ENCODE peak calls at places on chromosomes 7 and 10, in six cellular contexts. One of them, this sample, is unnamed.

GRCh38 chr7:36208997-36209813 is 56.2 kb downstream of the EEPD1 start:
- DNase-seq in left cardiac atrium: no peak
- DNase-seq in neural progenitor cell: no peak
- DNase-seq in lung microvascular endothelial cell: no peak
- DNase-seq in HEK293T: no peak
- DNase-seq in stimulated activated CD8-positive, alpha-beta memory T cell treated with anti-CD3 and anti-CD28 coated beads, Interleukin-4, amount 100 ng/mL, for 1 hour: no peak
- DNase-seq in this sample: no peak

GRCh38 chr7:159078193-159078910 is 66.3 kb downstream of the VIPR2 start:
- DNase-seq in left cardiac atrium: no peak
- DNase-seq in neural progenitor cell: no peak
- DNase-seq in lung microvascular endothelial cell: no peak
- DNase-seq in HEK293T: no peak
- DNase-seq in stimulated activated CD8-positive, alpha-beta memory T cell treated with anti-CD3 and anti-CD28 coated beads, Interleukin-4, amount 100 ng/mL, for 1 hour: no peak
- DNase-seq in this sample: peak

GRCh38 chr7:135744938-135745701 is 3.5 kb downstream of the FAM180A start:
- DNase-seq in left cardiac atrium: no peak
- DNase-seq in neural progenitor cell: no peak
- DNase-seq in lung microvascular endothelial cell: peak
- DNase-seq in HEK293T: no peak
- DNase-seq in stimulated activated CD8-positive, alpha-beta memory T cell treated with anti-CD3 and anti-CD28 coated beads, Interleukin-4, amount 100 ng/mL, for 1 hour: no peak
- DNase-seq in this sample: no peak

GRCh38 chr10:132539431-132539839 is 1.8 kb downstream of the INPP5A start:
- DNase-seq in left cardiac atrium: peak
- DNase-seq in neural progenitor cell: no peak
- DNase-seq in lung microvascular endothelial cell: no peak
- DNase-seq in HEK293T: no peak
- DNase-seq in stimulated activated CD8-positive, alpha-beta memory T cell treated with anti-CD3 and anti-CD28 coated beads, Interleukin-4, amount 100 ng/mL, for 1 hour: no peak
- DNase-seq in this sample: no peak

GRCh38 chr10:47360419-47361040 is 12.4 kb downstream of the RBP3 start:
- DNase-seq in left cardiac atrium: no peak
- DNase-seq in neural progenitor cell: no peak
- DNase-seq in lung microvascular endothelial cell: no peak
- DNase-seq in HEK293T: no peak
- DNase-seq in stimulated activated CD8-positive, alpha-beta memory T cell treated with anti-CD3 and anti-CD28 coated beads, Interleukin-4, amount 100 ng/mL, for 1 hour: no peak
- DNase-seq in this sample: no peak

GRCh38 chr10:72186633-72187330 is 29.0 kb upstream of the ANAPC16 start:
- DNase-seq in left cardiac atrium: peak
- DNase-seq in neural progenitor cell: no peak
- DNase-seq in lung microvascular endothelial cell: peak
- DNase-seq in HEK293T: no peak
- DNase-seq in stimulated activated CD8-positive, alpha-beta memory T cell treated with anti-CD3 and anti-CD28 coated beads, Interleukin-4, amount 100 ng/mL, for 1 hour: no peak
- DNase-seq in this sample: no peak

GRCh38 chr7:148472406-148472805 is 118.2 kb upstream of the C7orf33 start:
- DNase-seq in left cardiac atrium: no peak
- DNase-seq in neural progenitor cell: no peak
- DNase-seq in lung microvascular endothelial cell: no peak
- DNase-seq in HEK293T: no peak
- DNase-seq in stimulated activated CD8-positive, alpha-beta memory T cell treated with anti-CD3 and anti-CD28 coated beads, Interleukin-4, amount 100 ng/mL, for 1 hour: no peak
- DNase-seq in this sample: no peak

GRCh38 chr7:73429218-73429617 is 4.4 kb upstream of the FZD9 start:
- DNase-seq in left cardiac atrium: no peak
- DNase-seq in neural progenitor cell: peak
- DNase-seq in lung microvascular endothelial cell: no peak
- DNase-seq in HEK293T: no peak
- DNase-seq in stimulated activated CD8-positive, alpha-beta memory T cell treated with anti-CD3 and anti-CD28 coated beads, Interleukin-4, amount 100 ng/mL, for 1 hour: no peak
- DNase-seq in this sample: no peak

GRCh38 chr7:3482147-3482921 is 181.3 kb downstream of the SDK1 start:
- DNase-seq in left cardiac atrium: no peak
- DNase-seq in neural progenitor cell: peak
- DNase-seq in lung microvascular endothelial cell: peak
- DNase-seq in HEK293T: peak
- DNase-seq in stimulated activated CD8-positive, alpha-beta memory T cell treated with anti-CD3 and anti-CD28 coated beads, Interleukin-4, amount 100 ng/mL, for 1 hour: no peak
- DNase-seq in this sample: peak

GRCh38 chr7:85068796-85069195 is 118.1 kb downstream of the SEMA3D start:
- DNase-seq in left cardiac atrium: no peak
- DNase-seq in neural progenitor cell: no peak
- DNase-seq in lung microvascular endothelial cell: peak
- DNase-seq in HEK293T: no peak
- DNase-seq in stimulated activated CD8-positive, alpha-beta memory T cell treated with anti-CD3 and anti-CD28 coated beads, Interleukin-4, amount 100 ng/mL, for 1 hour: no peak
- DNase-seq in this sample: no peak